ENCODE peak calls at places on chromosomes 1 and 21, in seven cellular contexts. X is PC-3, Q is neural progenitor cell, V is GM23248, Y is GM23338, Z is PC-9, E is MM.1S. N is an unnamed sample. For H3F3A, the result is how much of the 10 kb centered on the place peaks cover.

GRCh38 chr1:216765346-216766300 is 42.4 kb upstream of the ESRRG start:
- DNase-seq in X (peak), Q (peak), V (peak), Y (no peak), Z (no peak), E (peak), N (no peak)

GRCh38 chr1:65539272-65540131 is 119.0 kb downstream of the LEPR start:
- DNase-seq in X (no peak), Q (no peak), V (no peak), Y (no peak), Z (no peak), E (no peak), N (no peak)

GRCh38 chr1:222616535-222616934 is 1.4 kb upstream of the MIA3 start:
- DNase-seq in X (no peak), Q (no peak), V (peak), Y (no peak), Z (no peak), E (no peak), N (no peak)

GRCh38 chr21:21921410-21922232 is 923.4 kb downstream of the NCAM2 start:
- DNase-seq in X (peak), Q (peak), V (peak), Y (peak), Z (no peak), E (peak), N (peak)

GRCh38 chr1:58460469-58460868 is 86.1 kb downstream of the OMA1 start:
- DNase-seq in X (peak), Q (peak), V (peak), Y (peak), Z (no peak), E (no peak), N (no peak)

GRCh38 chr1:159916240-159917051 is 8.9 kb downstream of the TAGLN2 start:
- DNase-seq in X (peak), Q (peak), V (peak), Y (peak), Z (peak), E (no peak), N (peak)

GRCh38 chr21:33419538-33420123 is 16.4 kb downstream of the IFNGR2 start:
- DNase-seq in X (peak), Q (no peak), V (peak), Y (no peak), Z (peak), E (no peak), N (no peak)

GRCh38 chr21:35427320-35428040 is 378.4 kb upstream of the RUNX1 start:
- DNase-seq in X (no peak), Q (no peak), V (peak), Y (no peak), Z (no peak), E (no peak), N (no peak)

GRCh38 chr1:160797861-160798273 is 1.9 kb downstream of the LY9 start:
- DNase-seq in X (peak), Q (no peak), V (no peak), Y (no peak), Z (peak), E (peak), N (no peak)

GRCh38 chr1:160570847-160571246 is 8.4 kb downstream of the CD84 start:
- DNase-seq in X (no peak), Q (no peak), V (no peak), Y (no peak), Z (no peak), E (no peak), N (no peak)

GRCh38 chr1:111720274-111720976 is 18.8 kb downstream of the INKA2 start:
- DNase-seq in X (no peak), Q (no peak), V (no peak), Y (peak), Z (no peak), E (no peak), N (no peak)

GRCh38 chr1:170617595-170618215 is 46.2 kb upstream of the PRRX1 start:
- DNase-seq in X (no peak), Q (no peak), V (peak), Y (no peak), Z (no peak), E (no peak), N (no peak)

GRCh38 chr21:31577280-31577679 is 82.2 kb upstream of the SOD1 start:
- DNase-seq in X (no peak), Q (no peak), V (peak), Y (no peak), Z (no peak), E (no peak), N (no peak)

GRCh38 chr1:85303440-85304162 is 27.2 kb upstream of the BCL10 start:
- DNase-seq in X (no peak), Q (no peak), V (peak), Y (no peak), Z (peak), E (no peak), N (no peak)

GRCh38 chr1:99098589-99098988 is 93.9 kb upstream of the PLPPR5 start:
- DNase-seq in X (no peak), Q (no peak), V (no peak), Y (no peak), Z (no peak), E (no peak), N (no peak)

GRCh38 chr1:223135176-223135575 is 7.9 kb downstream of the TLR5 start:
- DNase-seq in X (peak), Q (no peak), V (peak), Y (no peak), Z (peak), E (no peak), N (no peak)

GRCh38 chr1:162197615-162198497 is 128.4 kb downstream of the NOS1AP start:
- DNase-seq in X (no peak), Q (no peak), V (no peak), Y (peak), Z (no peak), E (no peak), N (no peak)

GRCh38 chr1:10724948-10725852 is 71.2 kb downstream of the CASZ1 start:
- DNase-seq in X (peak), Q (no peak), V (peak), Y (no peak), Z (no peak), E (no peak), N (peak)

GRCh38 chr1:18505666-18506065 is 24.9 kb downstream of the KLHDC7A start:
- DNase-seq in X (no peak), Q (no peak), V (no peak), Y (no peak), Z (no peak), E (no peak), N (no peak)

GRCh38 chr1:244362481-244362880 is 89.2 kb downstream of the ADSS2 start:
- DNase-seq in X (no peak), Q (no peak), V (no peak), Y (no peak), Z (no peak), E (no peak), N (no peak)

GRCh38 chr1:236063919-236064673 is 794 bp downstream of the NID1 start:
- DNase-seq in X (peak), Q (peak), V (peak), Y (peak), Z (no peak), E (no peak), N (peak)

GRCh38 chr1:174007846-174008245 is 14.3 kb downstream of the RC3H1 start:
- DNase-seq in X (peak), Q (no peak), V (peak), Y (no peak), Z (peak), E (no peak), N (no peak)

GRCh38 chr1:208640295-208640694 is 396.1 kb upstream of the PLXNA2 start:
- DNase-seq in X (no peak), Q (no peak), V (no peak), Y (no peak), Z (no peak), E (no peak), N (no peak)

GRCh38 chr21:46190491-46191131 is 6.4 kb upstream of the SPATC1L start:
- DNase-seq in X (no peak), Q (no peak), V (no peak), Y (no peak), Z (no peak), E (no peak), N (no peak)

GRCh38 chr1:9145714-9146113 is 16.8 kb upstream of the GPR157 start:
- DNase-seq in X (no peak), Q (no peak), V (no peak), Y (no peak), Z (no peak), E (no peak), N (no peak)

GRCh38 chr1:51760872-51761271 is 117.7 kb downstream of the NRDC start:
- DNase-seq in X (peak), Q (no peak), V (no peak), Y (no peak), Z (peak), E (no peak), N (no peak)

GRCh38 chr1:19079983-19080472 is 123.6 kb upstream of the IFFO2 start:
- DNase-seq in X (peak), Q (no peak), V (no peak), Y (no peak), Z (no peak), E (no peak), N (no peak)

GRCh38 chr1:147142886-147143285 is 29.4 kb downstream of the PRKAB2 start:
- DNase-seq in X (no peak), Q (no peak), V (no peak), Y (no peak), Z (no peak), E (no peak), N (no peak)

GRCh38 chr1:23369335-23370013 is at the start of gene ZNF436:
- DNase-seq in X (peak), Q (peak), V (peak), Y (peak), Z (no peak), E (peak), N (peak)

GRCh38 chr1:45003741-45004140 is 7.4 kb downstream of the HECTD3 start:
- DNase-seq in X (no peak), Q (no peak), V (no peak), Y (no peak), Z (no peak), E (no peak), N (no peak)

GRCh38 chr1:161390559-161390858 is 22.8 kb upstream of the CFAP126 start:
- DNase-seq in X (peak), Q (no peak), V (no peak), Y (no peak), Z (no peak), E (no peak), N (no peak)

GRCh38 chr21:35606578-35606977 is 453.7 kb downstream of the SETD4 start:
- DNase-seq in X (peak), Q (no peak), V (peak), Y (no peak), Z (no peak), E (no peak), N (no peak)

GRCh38 chr1:22749919-22750670 is 39.5 kb downstream of the EPHB2 start:
- DNase-seq in X (peak), Q (peak), V (peak), Y (no peak), Z (peak), E (no peak), N (no peak)

GRCh38 chr1:116110507-116111195 is 548 bp upstream of the MAB21L3 start:
- DNase-seq in X (no peak), Q (no peak), V (no peak), Y (no peak), Z (no peak), E (no peak), N (no peak)

GRCh38 chr1:116119876-116120275 is 8.7 kb downstream of the MAB21L3 start:
- DNase-seq in X (no peak), Q (no peak), V (no peak), Y (no peak), Z (no peak), E (no peak), N (no peak)

DNA sequence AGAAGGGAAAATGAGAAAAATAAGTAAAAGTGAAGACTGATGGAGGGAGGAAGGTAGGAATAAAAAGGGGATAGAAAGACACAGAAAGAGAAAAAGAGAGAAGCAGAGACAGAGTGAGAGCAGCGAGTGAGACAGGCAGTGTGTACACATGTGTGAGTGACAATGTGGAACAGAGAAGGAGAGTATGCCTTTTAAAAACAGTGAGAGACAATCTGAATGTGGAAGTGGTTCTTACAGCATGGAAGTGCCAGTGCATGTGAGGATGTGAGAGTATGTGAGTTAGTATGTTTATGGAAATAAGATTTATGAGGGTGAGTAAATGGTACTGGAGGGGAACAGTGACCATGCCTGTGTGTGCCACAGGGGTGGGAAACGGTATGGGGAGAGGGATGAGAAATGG is 1.2 kb downstream of the NEGR1 start:
- DNase-seq in X (peak), Q (no peak), V (peak), Y (no peak), Z (no peak), E (no peak), N (no peak)
- H3K4me3 ChIP-seq in X (peak), Q (no peak), V (peak), Y (peak), Z (no peak), E (no peak), N (no peak)

GRCh38 chr1:154402409-154402921 is 2.7 kb upstream of the IL6R start:
- DNase-seq in X (no peak), Q (no peak), V (no peak), Y (no peak), Z (no peak), E (no peak), N (no peak)
- H3F3A ChIP-seq in X (under half), Q (under half), V (under half), Y (under half), Z (under half), E (half or more), N (under half)

DNA sequence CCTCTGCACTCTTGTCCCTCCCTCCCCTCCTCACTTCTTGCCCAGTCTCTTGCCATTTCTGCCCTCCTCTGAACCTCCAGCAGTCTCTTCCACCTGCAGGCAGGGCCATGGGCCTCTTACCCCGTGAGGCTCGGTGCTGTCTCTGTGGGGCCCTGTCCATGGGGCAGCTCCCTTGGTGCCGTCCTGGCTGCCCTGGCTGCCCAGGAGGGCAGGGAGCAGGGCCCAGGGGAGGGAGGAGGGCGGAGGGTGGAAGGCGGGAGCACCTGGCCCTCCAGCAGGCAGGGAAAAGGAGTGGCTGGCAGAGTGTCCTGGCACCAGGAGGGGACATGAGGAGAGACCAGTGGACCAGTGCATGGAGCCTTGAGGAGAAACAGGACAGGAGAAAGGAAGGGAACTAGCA is at the start of gene RORC:
- DNase-seq in X (no peak), Q (no peak), V (no peak), Y (no peak), Z (no peak), E (no peak), N (no peak)
- H3K4me3 ChIP-seq in X (no peak), Q (no peak), V (no peak), Y (no peak), Z (no peak), E (no peak), N (no peak)

GRCh38 chr21:17783003-17783402 is 36.2 kb downstream of the C21orf91 start:
- DNase-seq in X (no peak), Q (no peak), V (no peak), Y (no peak), Z (no peak), E (no peak), N (no peak)

GRCh38 chr21:17782051-17782450 is 37.1 kb downstream of the C21orf91 start:
- DNase-seq in X (no peak), Q (no peak), V (no peak), Y (peak), Z (no peak), E (peak), N (no peak)

GRCh38 chr21:17785403-17785788 is 33.8 kb downstream of the C21orf91 start:
- DNase-seq in X (no peak), Q (no peak), V (no peak), Y (no peak), Z (no peak), E (no peak), N (no peak)

GRCh38 chr21:17784604-17785402 is 34.4 kb downstream of the C21orf91 start:
- DNase-seq in X (peak), Q (no peak), V (no peak), Y (no peak), Z (no peak), E (peak), N (no peak)

DNA sequence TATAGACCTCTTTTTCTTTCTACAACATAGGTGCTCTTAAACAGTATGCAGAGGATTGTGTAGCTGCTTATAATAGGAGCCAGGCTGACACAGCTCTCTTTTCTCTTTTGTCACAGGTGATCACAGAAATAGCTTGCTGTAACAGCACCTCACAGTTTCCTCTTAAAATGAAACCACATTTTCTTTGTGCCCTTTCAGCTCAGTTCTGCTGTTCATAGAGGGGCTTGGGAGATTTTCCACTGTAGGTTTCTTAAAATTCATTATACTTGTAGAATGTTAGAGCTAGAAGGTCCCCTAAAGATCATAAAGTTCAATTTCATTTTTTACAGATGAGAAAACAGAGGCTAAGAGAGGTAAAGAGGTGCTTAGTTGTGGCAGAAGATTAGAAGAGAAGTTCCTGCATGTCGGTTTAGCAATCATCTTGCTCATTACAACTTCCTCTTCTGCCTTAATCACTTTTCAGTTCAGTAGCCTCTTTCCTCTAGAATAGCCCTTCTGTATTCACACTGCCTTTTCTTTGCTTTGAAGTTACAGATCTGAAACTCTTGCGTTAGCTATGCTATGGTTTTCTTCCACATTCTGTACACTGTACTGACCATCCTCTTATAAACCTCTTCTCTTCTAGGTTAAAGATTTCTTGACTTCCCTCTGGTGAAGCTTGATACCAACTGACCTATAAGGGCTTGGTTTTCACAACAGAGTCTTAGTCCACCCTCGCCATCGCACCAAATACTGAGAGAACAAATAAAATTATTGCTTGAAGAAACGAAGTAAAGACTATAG is 35.1 kb downstream of the C21orf91 start:
- DNase-seq in X (no peak), Q (no peak), V (no peak), Y (no peak), Z (no peak), E (peak), N (no peak)
- H3F3A ChIP-seq in X (under half), Q (under half), V (under half), Y (under half), Z (under half), E (half or more), N (under half)

DNA sequence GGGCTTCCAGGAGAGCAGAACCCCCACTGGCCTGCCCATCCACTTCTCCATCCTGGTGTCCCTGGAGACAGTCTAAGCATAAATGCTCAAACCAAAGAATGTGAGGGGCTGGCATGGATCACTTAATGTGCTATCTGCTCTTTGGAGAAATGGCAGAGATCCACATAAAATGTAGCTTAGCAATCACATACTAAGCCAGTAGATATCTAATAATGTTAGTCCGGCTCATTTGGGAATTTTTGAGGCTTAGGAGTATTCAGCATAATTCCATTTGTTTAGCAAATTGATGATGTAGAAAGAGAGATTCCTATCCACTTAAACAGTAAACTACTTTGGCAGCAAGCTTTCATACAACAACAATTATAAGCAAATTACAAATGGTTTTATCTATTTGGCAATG is 90.7 kb downstream of the TENT5C start:
- DNase-seq in X (no peak), Q (no peak), V (peak), Y (no peak), Z (no peak), E (no peak), N (no peak)
- H3K4me3 ChIP-seq in X (no peak), Q (no peak), V (no peak), Y (no peak), Z (no peak), E (no peak), N (no peak)

DNA sequence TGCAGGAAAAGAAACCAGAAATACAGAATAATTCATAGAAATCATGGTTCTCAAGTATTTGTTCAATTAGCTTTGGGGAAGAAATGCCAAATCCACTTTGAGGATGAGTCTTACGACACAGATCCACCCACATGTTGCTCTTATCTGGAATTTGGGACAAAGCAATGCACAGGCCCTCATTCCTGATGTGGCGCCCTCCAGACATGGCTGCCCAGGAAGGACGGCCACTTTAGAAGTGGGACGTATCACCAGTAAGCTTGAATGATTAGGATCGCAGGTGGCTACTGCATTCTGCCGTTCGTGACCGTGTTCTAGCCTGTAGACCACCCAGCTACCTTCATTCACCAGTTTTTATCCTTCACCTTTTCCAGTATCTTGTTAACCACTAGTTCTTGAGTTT is 20.1 kb upstream of the NCMAP start:
- DNase-seq in X (no peak), Q (no peak), V (no peak), Y (no peak), Z (no peak), E (no peak), N (no peak)
- H3F3A ChIP-seq in X (under half), Q (under half), V (under half), Y (under half), Z (under half), E (under half), N (under half)

N was measured in SK-N-SH.